ENCODE peak calls at places on chromosomes 4 and X, in four cellular contexts. One of them, this sample, is unnamed.

GRCh38 chrX:154649864-154650510 is 3.4 kb downstream of the CTAG2 start:
- DNase-seq in gastrocnemius medialis: no peak
- DNase-seq in CD4-positive, CD25-positive, alpha-beta regulatory T cell: no peak
- DNase-seq in kidney: no peak
- DNase-seq in this sample: no peak

GRCh38 chr4:1299301-1299860 is 9.7 kb downstream of the MAEA start:
- DNase-seq in gastrocnemius medialis: no peak
- DNase-seq in CD4-positive, CD25-positive, alpha-beta regulatory T cell: no peak
- DNase-seq in kidney: peak; percentile 50
- DNase-seq in this sample: no peak

GRCh38 chrX:24298191-24298590 is 15.7 kb downstream of the SUPT20HL2 start:
- DNase-seq in gastrocnemius medialis: no peak
- DNase-seq in CD4-positive, CD25-positive, alpha-beta regulatory T cell: no peak
- DNase-seq in kidney: no peak
- DNase-seq in this sample: no peak

GRCh38 chr4:79211490-79211889 is 114.4 kb downstream of the NAA11 start:
- DNase-seq in gastrocnemius medialis: no peak
- DNase-seq in CD4-positive, CD25-positive, alpha-beta regulatory T cell: no peak
- DNase-seq in kidney: no peak
- DNase-seq in this sample: no peak

GRCh38 chrX:129842510-129843208 is 1.0 kb downstream of the ZDHHC9 start:
- DNase-seq in gastrocnemius medialis: no peak
- DNase-seq in CD4-positive, CD25-positive, alpha-beta regulatory T cell: no peak
- DNase-seq in kidney: no peak
- DNase-seq in this sample: no peak

GRCh38 chrX:68997911-68998310 is 167.3 kb downstream of the PJA1 start:
- DNase-seq in gastrocnemius medialis: no peak
- DNase-seq in CD4-positive, CD25-positive, alpha-beta regulatory T cell: no peak
- DNase-seq in kidney: peak; percentile 83
- DNase-seq in this sample: peak; percentile 64

GRCh38 chrX:86194758-86195157 is 46.5 kb downstream of the DACH2 start:
- DNase-seq in gastrocnemius medialis: no peak
- DNase-seq in CD4-positive, CD25-positive, alpha-beta regulatory T cell: no peak
- DNase-seq in kidney: peak; percentile 33
- DNase-seq in this sample: no peak

GRCh38 chr4:110865611-110866254 is 242.9 kb upstream of the PITX2 start:
- DNase-seq in gastrocnemius medialis: no peak
- DNase-seq in CD4-positive, CD25-positive, alpha-beta regulatory T cell: no peak
- DNase-seq in kidney: no peak
- DNase-seq in this sample: no peak

GRCh38 chr4:86967798-86968197 is 33.0 kb downstream of the AFF1 start:
- DNase-seq in gastrocnemius medialis: no peak
- DNase-seq in CD4-positive, CD25-positive, alpha-beta regulatory T cell: no peak
- DNase-seq in kidney: no peak
- DNase-seq in this sample: no peak

GRCh38 chr4:124939908-124940307 is 227.4 kb upstream of the ANKRD50 start:
- DNase-seq in gastrocnemius medialis: no peak
- DNase-seq in CD4-positive, CD25-positive, alpha-beta regulatory T cell: no peak
- DNase-seq in kidney: no peak
- DNase-seq in this sample: no peak

GRCh38 chrX:287670-288069 is 6.5 kb downstream of the PLCXD1 start:
- DNase-seq in gastrocnemius medialis: no peak
- DNase-seq in CD4-positive, CD25-positive, alpha-beta regulatory T cell: no peak
- DNase-seq in kidney: no peak
- DNase-seq in this sample: no peak

GRCh38 chr4:26148925-26149324 is 171.9 kb upstream of the RBPJ start:
- DNase-seq in gastrocnemius medialis: no peak
- DNase-seq in CD4-positive, CD25-positive, alpha-beta regulatory T cell: no peak
- DNase-seq in kidney: no peak
- DNase-seq in this sample: no peak

GRCh38 chr4:14379148-14379547 is 623.1 kb upstream of the CPEB2 start:
- DNase-seq in gastrocnemius medialis: no peak
- DNase-seq in CD4-positive, CD25-positive, alpha-beta regulatory T cell: no peak
- DNase-seq in kidney: no peak
- DNase-seq in this sample: no peak

GRCh38 chrX:40996886-40997530 is 88.2 kb upstream of the USP9X start:
- DNase-seq in gastrocnemius medialis: peak; percentile 2
- DNase-seq in CD4-positive, CD25-positive, alpha-beta regulatory T cell: no peak
- DNase-seq in kidney: no peak
- DNase-seq in this sample: no peak

GRCh38 chr4:41095192-41095872 is 119.0 kb downstream of the APBB2 start:
- DNase-seq in gastrocnemius medialis: no peak
- DNase-seq in CD4-positive, CD25-positive, alpha-beta regulatory T cell: no peak
- DNase-seq in kidney: no peak
- DNase-seq in this sample: no peak

GRCh38 chr4:185534850-185535761 is at the start of gene PDLIM3:
- DNase-seq in gastrocnemius medialis: peak; percentile 81
- DNase-seq in CD4-positive, CD25-positive, alpha-beta regulatory T cell: no peak
- DNase-seq in kidney: peak; percentile 81
- DNase-seq in this sample: peak; percentile 84

GRCh38 chr4:157984285-157984911 is 188.4 kb downstream of the GASK1B start:
- DNase-seq in gastrocnemius medialis: no peak
- DNase-seq in CD4-positive, CD25-positive, alpha-beta regulatory T cell: no peak
- DNase-seq in kidney: no peak
- DNase-seq in this sample: no peak

GRCh38 chr4:40718571-40718970 is 31.2 kb upstream of the NSUN7 start:
- DNase-seq in gastrocnemius medialis: no peak
- DNase-seq in CD4-positive, CD25-positive, alpha-beta regulatory T cell: no peak
- DNase-seq in kidney: no peak
- DNase-seq in this sample: no peak

GRCh38 chr4:153887217-153887616 is 98.3 kb upstream of the SFRP2 start:
- DNase-seq in gastrocnemius medialis: no peak
- DNase-seq in CD4-positive, CD25-positive, alpha-beta regulatory T cell: no peak
- DNase-seq in kidney: no peak
- DNase-seq in this sample: no peak

DNA sequence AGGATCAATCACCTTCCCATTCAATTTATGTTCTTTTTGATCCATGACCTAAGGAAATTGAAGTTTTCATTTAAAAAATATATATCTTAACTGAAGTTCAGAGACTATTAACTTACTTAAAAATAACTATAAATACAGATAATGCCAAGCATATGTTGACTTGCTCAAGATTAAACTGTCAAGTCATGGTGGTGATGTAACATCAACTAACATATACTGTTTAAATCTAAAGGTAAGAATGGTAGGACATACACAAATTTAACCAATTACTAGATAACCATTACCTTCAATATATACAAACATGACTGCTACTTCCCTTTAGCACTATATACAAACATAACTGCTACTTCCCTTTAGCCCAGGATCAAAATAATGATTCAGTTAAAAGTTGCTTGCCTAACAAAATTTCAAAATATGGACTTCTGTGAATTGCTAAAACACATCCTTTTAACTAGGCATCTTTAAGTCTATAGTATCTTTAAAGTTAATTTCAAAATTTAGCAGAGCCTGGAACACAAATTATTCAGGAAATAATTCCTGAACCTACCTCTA is 14.9 kb downstream of the HNRNPD start:
- DNase-seq in gastrocnemius medialis: no peak
- DNase-seq in CD4-positive, CD25-positive, alpha-beta regulatory T cell: no peak
- DNase-seq in kidney: no peak
- DNase-seq in this sample: no peak
- H3K4me1 ChIP-seq in gastrocnemius medialis: peaks cover 82% of the 10 kb centered on the region
- H3K4me1 ChIP-seq in CD4-positive, CD25-positive, alpha-beta regulatory T cell: peaks cover 76% of the 10 kb centered on the region
- H3K4me1 ChIP-seq in kidney: peaks cover 12% of the 10 kb centered on the region
- H3K4me1 ChIP-seq in this sample: peaks cover 73% of the 10 kb centered on the region

GRCh38 chr4:127905029-127905428 is 24.3 kb downstream of the PLK4 start:
- DNase-seq in gastrocnemius medialis: no peak
- DNase-seq in CD4-positive, CD25-positive, alpha-beta regulatory T cell: no peak
- DNase-seq in kidney: peak; percentile 24
- DNase-seq in this sample: no peak
- H3K4me1 ChIP-seq in gastrocnemius medialis: no peaks in the 10 kb centered on the region
- H3K4me1 ChIP-seq in CD4-positive, CD25-positive, alpha-beta regulatory T cell: no peaks in the 10 kb centered on the region
- H3K4me1 ChIP-seq in kidney: no peaks in the 10 kb centered on the region
- H3K4me1 ChIP-seq in this sample: no peaks in the 10 kb centered on the region

DNA sequence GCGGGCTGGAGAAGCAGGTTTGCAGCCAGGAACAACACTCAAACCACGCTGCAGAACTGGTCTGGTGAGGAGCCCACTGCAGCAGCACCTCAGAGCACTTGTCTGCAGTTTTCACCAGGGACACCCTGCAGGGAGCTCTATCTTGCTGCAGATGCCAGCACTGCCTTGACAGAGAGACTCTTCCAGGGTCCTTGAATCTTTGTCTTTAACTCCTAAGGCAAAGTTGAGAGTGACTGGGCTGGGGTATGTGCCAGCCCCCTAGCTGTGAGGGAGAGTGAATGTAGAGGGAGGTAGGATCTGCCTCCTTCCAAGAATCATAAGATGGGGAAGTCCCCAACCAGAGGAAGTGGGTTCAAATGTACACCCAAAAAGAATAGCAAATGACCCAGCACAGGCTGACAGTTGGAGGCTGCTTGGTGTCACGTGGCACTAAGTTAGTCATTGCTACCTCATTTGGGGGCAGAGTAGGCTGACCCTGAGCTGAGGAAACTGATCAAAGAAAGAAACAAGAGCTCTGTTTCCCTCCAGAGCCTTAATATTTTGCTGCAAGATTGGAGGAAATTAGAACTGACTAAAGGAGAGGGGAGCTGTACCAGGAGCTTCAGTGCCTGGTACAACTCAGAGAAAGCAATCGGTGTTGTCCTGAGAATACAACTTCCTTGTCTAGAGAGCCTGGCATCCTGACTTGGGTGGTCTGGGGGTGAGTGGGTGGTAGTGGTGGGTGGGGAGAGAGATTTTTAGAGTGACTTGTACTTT is 28.2 kb upstream of the HUWE1 start:
- DNase-seq in gastrocnemius medialis: no peak
- DNase-seq in CD4-positive, CD25-positive, alpha-beta regulatory T cell: peak; percentile 63
- DNase-seq in kidney: no peak
- DNase-seq in this sample: no peak
- H3K4me1 ChIP-seq in gastrocnemius medialis: no peaks in the 10 kb centered on the region
- H3K4me1 ChIP-seq in CD4-positive, CD25-positive, alpha-beta regulatory T cell: peaks cover 55% of the 10 kb centered on the region
- H3K4me1 ChIP-seq in kidney: no peaks in the 10 kb centered on the region
- H3K4me1 ChIP-seq in this sample: no peaks in the 10 kb centered on the region

GRCh38 chrX:12989456-12989855 is 14.5 kb downstream of the TMSB4X start:
- DNase-seq in gastrocnemius medialis: no peak
- DNase-seq in CD4-positive, CD25-positive, alpha-beta regulatory T cell: no peak
- DNase-seq in kidney: no peak
- DNase-seq in this sample: no peak

GRCh38 chrX:12991575-12991974 is 16.7 kb downstream of the TMSB4X start:
- DNase-seq in gastrocnemius medialis: no peak
- DNase-seq in CD4-positive, CD25-positive, alpha-beta regulatory T cell: no peak
- DNase-seq in kidney: no peak
- DNase-seq in this sample: no peak

GRCh38 chrX:12993823-12994222 is 18.9 kb downstream of the TMSB4X start:
- DNase-seq in gastrocnemius medialis: no peak
- DNase-seq in CD4-positive, CD25-positive, alpha-beta regulatory T cell: no peak
- DNase-seq in kidney: no peak
- DNase-seq in this sample: no peak

GRCh38 chrX:12994321-12994720 is 19.4 kb downstream of the TMSB4X start:
- DNase-seq in gastrocnemius medialis: no peak
- DNase-seq in CD4-positive, CD25-positive, alpha-beta regulatory T cell: no peak
- DNase-seq in kidney: no peak
- DNase-seq in this sample: no peak

DNA sequence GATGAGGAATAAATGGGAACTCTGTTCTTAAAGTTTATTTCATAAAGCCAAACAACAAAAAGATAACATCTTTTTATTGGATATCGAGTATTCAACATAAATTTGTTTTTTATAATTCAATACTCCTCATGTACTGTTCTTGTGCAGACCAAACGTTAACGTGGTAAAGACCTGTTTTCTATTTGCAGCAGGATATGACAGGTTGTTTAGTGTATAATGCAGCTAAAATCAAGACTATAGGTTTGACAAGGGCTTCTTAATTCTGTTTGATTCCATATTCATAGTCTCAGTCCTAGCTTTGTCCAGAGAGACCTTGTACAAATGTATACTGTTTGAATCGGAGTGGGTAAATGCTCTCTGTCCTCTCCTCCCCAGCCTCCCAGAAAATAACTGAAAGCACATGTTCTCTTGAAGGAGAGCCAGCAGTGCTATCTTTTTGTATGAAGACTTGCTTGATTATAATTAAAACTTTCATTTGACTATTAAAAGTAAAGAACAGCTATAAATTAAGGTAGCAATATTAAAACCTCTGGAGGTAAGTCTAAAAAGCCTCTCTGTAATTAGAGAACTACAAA is 17.7 kb downstream of the TMSB4X start:
- DNase-seq in gastrocnemius medialis: no peak
- DNase-seq in CD4-positive, CD25-positive, alpha-beta regulatory T cell: no peak
- DNase-seq in kidney: no peak
- DNase-seq in this sample: no peak
- H3K4me1 ChIP-seq in gastrocnemius medialis: no peaks in the 10 kb centered on the region
- H3K4me1 ChIP-seq in CD4-positive, CD25-positive, alpha-beta regulatory T cell: peaks cover 4% of the 10 kb centered on the region
- H3K4me1 ChIP-seq in kidney: no peaks in the 10 kb centered on the region
- H3K4me1 ChIP-seq in this sample: no peaks in the 10 kb centered on the region

DNA sequence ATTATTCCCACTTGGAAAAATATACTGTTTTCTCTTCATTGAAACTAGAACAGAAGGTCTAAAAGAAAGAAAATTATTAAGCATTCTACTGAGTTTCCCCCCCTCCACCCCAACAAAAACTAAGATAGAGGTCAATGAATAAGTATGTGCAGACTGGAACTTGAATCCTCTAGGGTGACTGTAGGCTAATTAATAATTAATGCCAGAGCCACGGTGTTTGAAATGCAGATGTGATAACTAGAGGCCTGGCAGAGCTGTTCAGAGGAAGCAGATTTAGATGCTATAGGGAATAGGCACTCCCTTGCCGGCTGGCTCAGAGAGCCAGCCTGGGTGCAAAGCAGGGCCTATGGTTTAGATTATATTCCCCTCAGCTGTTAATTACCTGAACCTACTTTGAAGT is 12.2 kb upstream of the POU3F4 start:
- DNase-seq in gastrocnemius medialis: no peak
- DNase-seq in CD4-positive, CD25-positive, alpha-beta regulatory T cell: no peak
- DNase-seq in kidney: no peak
- DNase-seq in this sample: no peak
- H3K4me1 ChIP-seq in gastrocnemius medialis: no peaks in the 10 kb centered on the region
- H3K4me1 ChIP-seq in CD4-positive, CD25-positive, alpha-beta regulatory T cell: no peaks in the 10 kb centered on the region
- H3K4me1 ChIP-seq in kidney: no peaks in the 10 kb centered on the region
- H3K4me1 ChIP-seq in this sample: no peaks in the 10 kb centered on the region

DNA sequence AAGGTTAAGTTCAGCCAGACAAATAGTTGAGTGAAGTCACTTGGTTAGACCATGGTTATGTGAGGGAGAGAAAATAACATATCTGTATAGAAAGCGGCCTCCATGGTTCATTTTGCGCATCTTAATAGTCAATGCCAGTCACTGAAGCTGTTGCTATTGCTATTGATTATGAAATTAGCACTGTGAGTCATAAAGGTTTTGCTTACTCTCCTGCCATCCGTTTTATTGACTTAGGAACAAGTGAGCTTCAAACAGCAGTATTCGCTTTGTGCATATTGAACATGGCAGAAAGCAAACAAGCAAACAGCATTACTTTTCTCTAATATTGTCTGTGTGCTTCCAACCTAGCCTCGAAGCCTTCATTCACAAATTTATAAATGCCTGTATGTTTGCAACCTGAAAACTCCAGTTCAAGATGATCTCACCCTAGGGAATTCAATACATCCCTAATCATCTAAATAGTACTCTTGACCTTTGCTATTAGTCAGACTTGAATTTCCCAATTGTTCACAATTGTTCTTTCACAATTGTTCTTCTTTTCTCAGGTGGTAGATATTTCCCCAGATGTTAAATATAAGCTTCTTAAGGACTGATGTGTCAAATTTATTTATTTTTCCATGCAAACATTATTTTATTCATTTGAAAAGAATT is 55.9 kb upstream of the GABRA2 start:
- DNase-seq in gastrocnemius medialis: no peak
- DNase-seq in CD4-positive, CD25-positive, alpha-beta regulatory T cell: no peak
- DNase-seq in kidney: no peak
- DNase-seq in this sample: no peak
- H3K4me1 ChIP-seq in gastrocnemius medialis: no peaks in the 10 kb centered on the region
- H3K4me1 ChIP-seq in CD4-positive, CD25-positive, alpha-beta regulatory T cell: no peaks in the 10 kb centered on the region
- H3K4me1 ChIP-seq in kidney: no peaks in the 10 kb centered on the region
- H3K4me1 ChIP-seq in this sample: no peaks in the 10 kb centered on the region

GRCh38 chr4:37667197-37668100 is 18.7 kb downstream of the RELL1 start:
- DNase-seq in gastrocnemius medialis: no peak
- DNase-seq in CD4-positive, CD25-positive, alpha-beta regulatory T cell: no peak
- DNase-seq in kidney: no peak
- DNase-seq in this sample: no peak
- H3K4me1 ChIP-seq in gastrocnemius medialis: peaks cover 49% of the 10 kb centered on the region
- H3K4me1 ChIP-seq in CD4-positive, CD25-positive, alpha-beta regulatory T cell: peaks cover 15% of the 10 kb centered on the region
- H3K4me1 ChIP-seq in kidney: peaks cover 30% of the 10 kb centered on the region
- H3K4me1 ChIP-seq in this sample: peaks cover 53% of the 10 kb centered on the region

This sample was measured in right atrium auricular region.